ENCODE peak calls at places on chromosomes 4 and X, in six cellular contexts. U is AG04450; I is GM23248; P is pancreas; Z is naive thymus-derived CD4-positive, alpha-beta T cell; J is neural progenitor cell. E is an unnamed sample. For H3K9me3, the result is how much of the 10 kb centered on the place peaks cover.

GRCh38 chr4:31649878-31650277 is 929.7 kb downstream of the PCDH7 start:
- DNase-seq in U (no peak), I (no peak), P (no peak), Z (no peak), J (no peak), E (no peak)

GRCh38 chrX:147376601-147377387 is 534.9 kb upstream of the FMR1 start:
- DNase-seq in U (no peak), I (no peak), P (peak), Z (no peak), J (peak), E (no peak)

GRCh38 chr4:143313527-143313926 is 23.1 kb upstream of the GAB1 start:
- DNase-seq in U (no peak), I (no peak), P (no peak), Z (no peak), J (no peak), E (no peak)

GRCh38 chr4:89110541-89110985 is 770 bp upstream of the TIGD2 start:
- DNase-seq in U (no peak), I (no peak), P (peak), Z (no peak), J (no peak), E (no peak)

GRCh38 chr4:48047896-48048295 is 31.3 kb downstream of the NIPAL1 start:
- DNase-seq in U (no peak), I (no peak), P (no peak), Z (no peak), J (no peak), E (peak)

GRCh38 chr4:174209296-174209695 is 74.2 kb downstream of the FBXO8 start:
- DNase-seq in U (no peak), I (peak), P (no peak), Z (no peak), J (no peak), E (no peak)

GRCh38 chrX:141341341-141341740 is 99.0 kb upstream of the SPANXC start:
- DNase-seq in U (peak), I (peak), P (no peak), Z (no peak), J (no peak), E (no peak)

GRCh38 chr4:85740431-85740861 is 265.5 kb downstream of the ARHGAP24 start:
- DNase-seq in U (no peak), I (peak), P (no peak), Z (no peak), J (no peak), E (no peak)

GRCh38 chr4:94455081-94455480 is 3.3 kb downstream of the PDLIM5 start:
- DNase-seq in U (peak), I (peak), P (peak), Z (no peak), J (no peak), E (peak)

GRCh38 chr4:124948976-124949597 is 236.6 kb upstream of the ANKRD50 start:
- DNase-seq in U (no peak), I (peak), P (no peak), Z (no peak), J (no peak), E (no peak)

GRCh38 chr4:95545526-95545925 is 3.2 kb downstream of the UNC5C start:
- DNase-seq in U (no peak), I (no peak), P (no peak), Z (no peak), J (no peak), E (no peak)

GRCh38 chrX:20664774-20665173 is 398.1 kb upstream of the RPS6KA3 start:
- DNase-seq in U (no peak), I (no peak), P (no peak), Z (no peak), J (peak), E (no peak)

GRCh38 chrX:97326456-97326855 is 442.7 kb downstream of the RPA4 start:
- DNase-seq in U (no peak), I (no peak), P (no peak), Z (no peak), J (no peak), E (no peak)

GRCh38 chrX:9948406-9948805 is 18.8 kb upstream of the CLDN34 start:
- DNase-seq in U (no peak), I (peak), P (no peak), Z (no peak), J (no peak), E (no peak)

GRCh38 chrX:75781618-75782017 is 3.4 kb downstream of the MAGEE2 start:
- DNase-seq in U (no peak), I (peak), P (no peak), Z (no peak), J (peak), E (no peak)

GRCh38 chr4:13908455-13908854 is 280.9 kb upstream of the BOD1L1 start:
- DNase-seq in U (no peak), I (no peak), P (no peak), Z (no peak), J (no peak), E (no peak)

GRCh38 chr4:88738714-88739366 is 41.2 kb upstream of the NAP1L5 start:
- DNase-seq in U (no peak), I (no peak), P (no peak), Z (no peak), J (no peak), E (no peak)

GRCh38 chr4:145909331-145909730 is 29.3 kb downstream of the ZNF827 start:
- DNase-seq in U (no peak), I (peak), P (no peak), Z (no peak), J (peak), E (peak)

GRCh38 chrX:149039057-149039456 is 466.0 kb downstream of the IDS start:
- DNase-seq in U (no peak), I (no peak), P (no peak), Z (no peak), J (no peak), E (no peak)

GRCh38 chr4:100982345-100982744 is 365.0 kb downstream of the PPP3CA start:
- DNase-seq in U (no peak), I (no peak), P (no peak), Z (no peak), J (no peak), E (no peak)

GRCh38 chrX:148448686-148449085 is 51.7 kb upstream of the AFF2 start:
- DNase-seq in U (no peak), I (no peak), P (no peak), Z (no peak), J (no peak), E (no peak)

GRCh38 chrX:13076176-13076956 is 31.9 kb upstream of the FAM9C start:
- DNase-seq in U (no peak), I (peak), P (no peak), Z (no peak), J (no peak), E (no peak)

GRCh38 chrX:15146515-15146914 is 123.4 kb downstream of the ASB9 start:
- DNase-seq in U (no peak), I (peak), P (peak), Z (no peak), J (peak), E (peak)

GRCh38 chrX:64230123-64230970 is at the start of gene ASB12:
- DNase-seq in U (no peak), I (no peak), P (no peak), Z (no peak), J (no peak), E (no peak)

GRCh38 chr4:110287130-110287529 is 88.7 kb upstream of the ELOVL6 start:
- DNase-seq in U (peak), I (peak), P (no peak), Z (no peak), J (no peak), E (no peak)

GRCh38 chr4:155042014-155042413 is 166.4 kb upstream of the NPY2R start:
- DNase-seq in U (no peak), I (no peak), P (no peak), Z (no peak), J (no peak), E (no peak)

GRCh38 chr4:54784188-54784671 is 126.5 kb downstream of the KIT start:
- DNase-seq in U (peak), I (peak), P (no peak), Z (no peak), J (no peak), E (peak)

GRCh38 chr4:151960449-151961246 is 199.8 kb upstream of the GATB start:
- DNase-seq in U (no peak), I (peak), P (no peak), Z (no peak), J (no peak), E (no peak)

GRCh38 chr4:26727849-26728248 is 132.8 kb upstream of the STIM2 start:
- DNase-seq in U (no peak), I (no peak), P (no peak), Z (no peak), J (no peak), E (no peak)

GRCh38 chrX:42220083-42220482 is 296.7 kb upstream of the CASK start:
- DNase-seq in U (no peak), I (no peak), P (no peak), Z (no peak), J (no peak), E (no peak)

DNA sequence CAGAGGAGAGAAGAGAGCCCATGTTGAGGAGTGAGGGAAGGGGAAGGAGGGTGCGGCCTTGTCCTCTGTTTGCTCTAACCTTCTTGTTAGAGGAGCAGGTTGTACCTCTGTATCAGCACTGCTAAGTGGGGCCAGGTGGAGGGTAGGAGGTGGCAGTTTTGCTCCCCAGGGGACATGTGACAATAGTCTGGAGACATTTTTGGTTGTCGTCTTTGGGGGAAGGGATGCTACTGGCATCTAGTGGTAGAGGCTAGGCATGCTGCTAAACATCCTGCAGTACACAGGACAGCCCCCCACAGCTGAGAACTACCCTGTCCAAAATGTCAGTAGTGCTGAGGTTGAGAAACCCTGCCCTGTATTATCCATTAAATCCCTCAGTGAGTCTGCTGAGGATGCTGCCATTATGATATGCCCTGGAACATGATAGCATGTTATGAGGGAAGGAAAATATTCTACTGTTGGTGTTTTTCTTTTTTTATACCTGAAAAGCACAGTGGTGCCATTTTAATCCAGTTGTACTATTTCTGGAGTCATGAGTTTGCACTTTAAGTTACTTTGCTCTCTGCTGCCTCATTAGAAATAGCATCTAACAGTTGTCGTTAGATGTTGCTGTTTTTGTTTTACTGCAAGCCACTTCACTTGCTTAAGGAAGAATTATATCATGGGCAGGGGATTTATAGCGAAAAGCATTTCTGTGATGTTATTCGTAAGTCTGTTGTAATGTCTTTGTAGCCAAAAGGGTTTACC is 90.6 kb downstream of the LRP2BP start:
- DNase-seq in U (no peak), I (peak), P (no peak), Z (peak), J (peak), E (peak)
- H3K27ac ChIP-seq in U (no peak), I (peak), P (no peak), Z (no peak), J (peak), E (no peak)

DNA sequence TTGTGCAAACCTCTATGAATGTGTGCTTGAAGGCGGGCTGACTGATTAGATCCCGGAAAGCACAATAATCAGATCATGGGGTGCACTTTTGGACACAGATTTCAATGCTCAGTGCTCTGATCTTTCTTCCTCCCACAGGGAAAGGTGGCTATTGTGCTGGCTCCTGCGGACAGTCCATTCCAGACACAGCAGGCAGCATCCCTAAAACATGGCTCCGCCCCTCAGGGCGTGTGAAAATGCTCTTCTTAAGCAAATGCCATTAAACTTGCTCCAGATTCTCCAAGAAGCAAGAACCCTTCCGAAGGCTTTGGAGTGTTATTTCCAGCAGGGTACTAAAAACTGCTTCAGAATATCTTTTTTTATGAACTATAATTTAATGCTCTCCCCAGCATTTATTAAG is 100.0 kb downstream of the SLC2A9 start:
- DNase-seq in U (no peak), I (no peak), P (no peak), Z (no peak), J (peak), E (no peak)
- H3K9me3 ChIP-seq in U (under half), I (under half), P (under half), Z (under half), J (under half), E (under half)

DNA sequence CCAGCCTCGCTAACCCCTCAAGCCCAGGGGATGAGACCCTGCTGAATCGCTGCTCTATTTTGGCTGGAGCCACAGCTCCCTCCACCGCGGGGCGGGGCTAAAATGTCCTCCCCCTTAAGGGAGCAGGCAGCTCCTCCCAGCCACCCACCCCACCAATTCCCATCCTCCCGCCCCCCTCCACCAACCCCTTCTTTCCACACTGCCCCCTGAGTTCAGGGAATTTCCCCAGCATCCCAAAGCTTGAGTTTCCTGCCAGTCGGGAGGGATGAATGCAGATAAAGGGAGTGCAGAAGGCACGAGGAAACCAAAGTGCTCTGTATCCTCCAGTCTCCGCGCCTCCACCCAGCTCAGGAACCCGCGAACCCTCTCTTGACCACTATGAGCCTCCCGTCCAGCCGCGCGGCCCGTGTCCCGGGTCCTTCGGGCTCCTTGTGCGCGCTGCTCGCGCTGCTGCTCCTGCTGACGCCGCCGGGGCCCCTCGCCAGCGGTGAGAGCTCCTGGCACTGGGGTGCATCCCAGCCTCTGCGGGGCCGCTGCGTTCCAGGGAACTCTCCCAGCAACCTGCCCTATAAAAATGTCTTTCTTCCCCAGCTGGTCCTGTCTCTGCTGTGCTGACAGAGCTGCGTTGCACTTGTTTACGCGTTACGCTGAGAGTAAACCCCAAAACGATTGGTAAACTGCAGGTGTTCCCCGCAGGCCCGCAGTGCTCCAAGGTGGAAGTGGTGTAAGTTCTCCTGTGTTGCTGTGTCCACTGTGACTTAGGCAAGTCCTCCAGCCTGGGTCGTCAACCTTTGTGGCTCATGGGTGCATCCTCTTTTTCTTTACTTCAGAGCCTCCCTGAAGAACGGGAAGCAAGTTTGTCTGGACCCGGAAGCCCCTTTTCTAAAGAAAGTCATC is at the start of gene CXCL6:
- DNase-seq in U (no peak), I (peak), P (peak), Z (no peak), J (peak), E (peak)
- H3K27ac ChIP-seq in U (no peak), I (no peak), P (no peak), Z (no peak), J (no peak), E (no peak)

DNA sequence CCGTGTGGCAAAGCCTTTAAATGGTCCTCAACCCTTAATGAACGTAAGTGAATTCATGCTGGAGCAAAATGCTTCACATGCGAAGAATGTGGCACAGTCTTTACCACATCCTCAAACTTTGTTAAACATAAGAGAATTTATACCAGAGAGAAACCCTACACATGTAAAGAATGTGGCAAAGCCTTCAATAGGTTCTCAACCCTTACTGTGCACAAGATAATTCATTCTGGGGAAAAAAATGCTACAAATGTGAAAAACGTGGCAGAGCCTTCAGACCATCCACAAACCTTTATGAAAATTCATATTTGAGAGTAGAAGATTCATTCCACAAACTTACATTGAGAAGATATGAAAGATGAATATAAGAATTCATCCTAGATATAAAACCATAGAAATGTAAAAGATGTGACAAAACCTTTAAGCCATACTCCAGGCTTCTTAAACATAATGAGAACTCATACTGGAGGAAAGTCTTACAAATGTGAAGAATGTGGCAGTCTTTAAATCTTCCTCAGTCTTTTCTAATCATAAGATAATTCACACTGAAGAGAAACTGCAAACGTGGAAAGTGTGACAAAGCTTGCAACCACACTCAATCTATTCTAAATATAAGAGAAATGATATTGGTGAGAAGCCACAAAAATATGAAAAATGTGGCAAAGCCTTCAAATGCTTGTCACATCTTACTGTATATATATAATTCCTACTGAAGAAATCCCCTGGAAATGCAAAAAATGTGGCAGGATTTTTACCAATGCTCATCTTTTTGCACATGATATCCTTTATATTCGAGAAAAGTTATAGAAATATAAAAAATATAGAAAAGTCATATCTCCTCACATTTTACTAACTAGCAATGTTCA is 36.9 kb downstream of the ZNF141 start:
- DNase-seq in U (no peak), I (no peak), P (no peak), Z (no peak), J (no peak), E (no peak)
- H3K9me3 ChIP-seq in U (under half), I (under half), P (under half), Z (under half), J (half or more), E (half or more)

GRCh38 chr4:73609688-73610087 is 10.5 kb downstream of the RASSF6 start:
- DNase-seq in U (peak), I (no peak), P (no peak), Z (no peak), J (no peak), E (no peak)

GRCh38 chr4:73607375-73608026 is 12.7 kb downstream of the RASSF6 start:
- DNase-seq in U (no peak), I (no peak), P (no peak), Z (no peak), J (no peak), E (no peak)

GRCh38 chr4:73612032-73612431 is 8.2 kb downstream of the RASSF6 start:
- DNase-seq in U (no peak), I (no peak), P (no peak), Z (no peak), J (no peak), E (no peak)

GRCh38 chr4:73606465-73606974 is 13.7 kb downstream of the RASSF6 start:
- DNase-seq in U (no peak), I (no peak), P (no peak), Z (no peak), J (no peak), E (no peak)

GRCh38 chr4:73608677-73609594 is 11.3 kb downstream of the RASSF6 start:
- DNase-seq in U (no peak), I (peak), P (no peak), Z (no peak), J (no peak), E (no peak)
- H3K27ac ChIP-seq in U (no peak), I (no peak), P (no peak), Z (no peak), J (no peak), E (peak)

E was measured in transverse colon.